ENCODE peak calls at places on chromosomes 12 and 14, in nine cellular contexts. A is osteocyte, Q is fibroblast of the aortic adventitia, N is ascending aorta, B is NCI-H1930, G is kidney glomerular epithelial cell, K is MV-4-11, E is T-helper 1 cell, I is HFFc6. O is an unnamed sample.
A peak's percentile ranks its signal among the peaks of the same experiment; 100 is the strongest.

GRCh38 chr14:37870170-37870569 is 274.7 kb downstream of the TTC6 start:
- DNase-seq in A (no peak), Q (no peak), N (no peak), B (no peak), G (no peak), K (no peak), E (no peak), I (no peak), O (no peak)

GRCh38 chr12:54411398-54412241 is 7.4 kb downstream of the ITGA5 start:
- DNase-seq in A (no peak), Q (peak; percentile 93), N (peak; percentile 77), B (no peak), G (peak; percentile 73), K (peak; percentile 98), E (peak; percentile 40), I (peak; percentile 99), O (no peak)

GRCh38 chr12:52211716-52212585 is 20.1 kb upstream of the KRT80 start:
- DNase-seq in A (no peak), Q (no peak), N (no peak), B (no peak), G (no peak), K (no peak), E (no peak), I (no peak), O (no peak)

GRCh38 chr14:50839048-50839447 is 8.1 kb upstream of the NIN start:
- DNase-seq in A (no peak), Q (no peak), N (no peak), B (no peak), G (peak; percentile 38), K (peak; percentile 33), E (no peak), I (no peak), O (no peak)

GRCh38 chr12:109820921-109821381 is 12.2 kb downstream of the TRPV4 start:
- DNase-seq in A (no peak), Q (no peak), N (no peak), B (no peak), G (no peak), K (no peak), E (no peak), I (no peak), O (no peak)

GRCh38 chr12:104454997-104455396 is 1.8 kb upstream of the CHST11 start:
- DNase-seq in A (no peak), Q (peak; percentile 62), N (no peak), B (no peak), G (peak; percentile 58), K (no peak), E (no peak), I (peak; percentile 41), O (no peak)

GRCh38 chr14:100421756-100422470 is 98.8 kb downstream of the SLC25A47 start:
- DNase-seq in A (no peak), Q (no peak), N (no peak), B (no peak), G (no peak), K (no peak), E (no peak), I (no peak), O (no peak)

GRCh38 chr12:101089271-101089670 is 120.8 kb downstream of the SLC5A8 start:
- DNase-seq in A (no peak), Q (no peak), N (no peak), B (no peak), G (no peak), K (no peak), E (no peak), I (no peak), O (no peak)

GRCh38 chr12:128069359-128069997 is 197.5 kb upstream of the TMEM132C start:
- DNase-seq in A (no peak), Q (peak; percentile 69), N (no peak), B (peak; percentile 1), G (peak; percentile 64), K (peak; percentile 29), E (no peak), I (peak; percentile 16), O (no peak)

GRCh38 chr14:71183856-71184255 is 276.6 kb downstream of the PCNX1 start:
- DNase-seq in A (no peak), Q (no peak), N (no peak), B (no peak), G (no peak), K (no peak), E (no peak), I (no peak), O (no peak)

GRCh38 chr12:109627633-109628032 is 54.0 kb downstream of the MVK start:
- DNase-seq in A (no peak), Q (no peak), N (no peak), B (no peak), G (no peak), K (no peak), E (no peak), I (no peak), O (no peak)

GRCh38 chr12:89575405-89575804 is 49.6 kb upstream of the POC1B start:
- DNase-seq in A (no peak), Q (no peak), N (no peak), B (no peak), G (no peak), K (no peak), E (no peak), I (no peak), O (no peak)

GRCh38 chr12:105679982-105680381 is 349.5 kb downstream of the C12orf75 start:
- DNase-seq in A (no peak), Q (no peak), N (no peak), B (no peak), G (no peak), K (no peak), E (no peak), I (no peak), O (no peak)

GRCh38 chr14:93114068-93114710 is 1.5 kb downstream of the ITPK1 start:
- DNase-seq in A (no peak), Q (no peak), N (no peak), B (no peak), G (no peak), K (no peak), E (no peak), I (no peak), O (no peak)

GRCh38 chr14:83164591-83164990 is 1630.9 kb upstream of the SEL1L start:
- DNase-seq in A (no peak), Q (no peak), N (no peak), B (no peak), G (peak; percentile 80), K (no peak), E (no peak), I (no peak), O (no peak)